ENCODE peak calls at places on chromosomes 16 and 17, in nine cellular contexts. C is heart right ventricle, N is OCI-LY7, D is spleen, W is esophagus muscularis mucosa, L is mucosa of descending colon, M is fibroblast of villous mesenchyme, B is ascending aorta, S is upper lobe of left lung. O is an unnamed sample.

GRCh38 chr17:76736349-76737081 is 616 bp downstream of the SRSF2 start:
- DNase-seq in C (peak), N (peak), D (peak), W (peak), L (peak), M (peak), B (no peak), S (peak), O (peak)

GRCh38 chr17:79093270-79093669 is 18.6 kb downstream of the ENGASE start:
- DNase-seq in C (no peak), N (no peak), D (no peak), W (no peak), L (no peak), M (no peak), B (no peak), S (no peak), O (no peak)

GRCh38 chr16:30829130-30830071 is 42.4 kb upstream of the ZNF629 start:
- DNase-seq in C (no peak), N (no peak), D (no peak), W (no peak), L (peak), M (no peak), B (no peak), S (peak), O (peak)

GRCh38 chr17:78514521-78514920 is 62.7 kb downstream of the DNAH17 start:
- DNase-seq in C (no peak), N (no peak), D (peak), W (no peak), L (peak), M (no peak), B (no peak), S (no peak), O (no peak)

GRCh38 chr16:37511-37910 is 15.9 kb downstream of the POLR3K start:
- DNase-seq in C (no peak), N (no peak), D (no peak), W (no peak), L (peak), M (no peak), B (no peak), S (no peak), O (peak)

GRCh38 chr16:85441890-85442670 is 171.0 kb upstream of the GSE1 start:
- DNase-seq in C (no peak), N (no peak), D (no peak), W (no peak), L (no peak), M (no peak), B (no peak), S (no peak), O (no peak)

GRCh38 chr17:50630524-50631194 is 4.0 kb upstream of the ABCC3 start:
- DNase-seq in C (peak), N (peak), D (peak), W (no peak), L (peak), M (no peak), B (no peak), S (peak), O (peak)

GRCh38 chr16:67545665-67546024 is 16.7 kb upstream of the CTCF start:
- DNase-seq in C (no peak), N (no peak), D (no peak), W (no peak), L (no peak), M (no peak), B (no peak), S (no peak), O (no peak)

GRCh38 chr16:12535535-12536411 is 267.9 kb downstream of the CPPED1 start:
- DNase-seq in C (no peak), N (no peak), D (no peak), W (no peak), L (no peak), M (no peak), B (no peak), S (no peak), O (peak)

GRCh38 chr17:79800325-79801155 is 3.7 kb upstream of the CBX8 start:
- DNase-seq in C (no peak), N (peak), D (no peak), W (no peak), L (no peak), M (peak), B (no peak), S (no peak), O (peak)

GRCh38 chr16:67936876-67937605 is 391 bp upstream of the PSMB10 start:
- DNase-seq in C (peak), N (peak), D (peak), W (no peak), L (no peak), M (no peak), B (peak), S (peak), O (no peak)

GRCh38 chr16:15777533-15778203 is 79.2 kb downstream of the MYH11 start:
- DNase-seq in C (no peak), N (peak), D (peak), W (no peak), L (no peak), M (peak), B (no peak), S (no peak), O (peak)

GRCh38 chr17:66636111-66636510 is 198.8 kb upstream of the CACNG5 start:
- DNase-seq in C (no peak), N (no peak), D (no peak), W (no peak), L (no peak), M (peak), B (no peak), S (no peak), O (peak)

GRCh38 chr17:50737118-50737698 is 17.8 kb downstream of the LUC7L3 start:
- DNase-seq in C (no peak), N (no peak), D (no peak), W (peak), L (no peak), M (no peak), B (no peak), S (no peak), O (no peak)

GRCh38 chr16:4935231-4935855 is 1.6 kb downstream of the PPL start:
- DNase-seq in C (peak), N (no peak), D (no peak), W (peak), L (peak), M (peak), B (peak), S (peak), O (no peak)

GRCh38 chr17:20026960-20027359 is 17.8 kb downstream of the SPECC1 start:
- DNase-seq in C (no peak), N (no peak), D (no peak), W (no peak), L (no peak), M (peak), B (no peak), S (no peak), O (no peak)

GRCh38 chr17:70447588-70447987 is 278.3 kb downstream of the KCNJ2 start:
- DNase-seq in C (no peak), N (no peak), D (no peak), W (no peak), L (no peak), M (no peak), B (no peak), S (no peak), O (no peak)

GRCh38 chr17:73566905-73567782 is 77.1 kb downstream of the SDK2 start:
- DNase-seq in C (no peak), N (peak), D (peak), W (no peak), L (no peak), M (no peak), B (no peak), S (peak), O (no peak)

GRCh38 chr17:2707721-2708584 is 3.6 kb downstream of the CLUH start:
- DNase-seq in C (peak), N (peak), D (peak), W (no peak), L (peak), M (no peak), B (peak), S (peak), O (peak)
- TF ChIP-seq CTCF in C (peak), N (peak), D (peak), W (peak), L (no peak), M (peak), B (peak), S (peak), O (peak)

GRCh38 chr17:68198931-68199836 is 48.7 kb upstream of the AMZ2 start:
- DNase-seq in C (no peak), N (no peak), D (peak), W (no peak), L (peak), M (no peak), B (no peak), S (no peak), O (peak)

GRCh38 chr17:68199837-68200688 is 47.8 kb upstream of the AMZ2 start:
- DNase-seq in C (no peak), N (peak), D (no peak), W (peak), L (no peak), M (no peak), B (no peak), S (no peak), O (no peak)

GRCh38 chr17:68201425-68201785 is 46.4 kb upstream of the AMZ2 start:
- DNase-seq in C (no peak), N (no peak), D (no peak), W (peak), L (no peak), M (no peak), B (no peak), S (no peak), O (no peak)

GRCh38 chr17:68197997-68198930 is 49.6 kb upstream of the AMZ2 start:
- DNase-seq in C (no peak), N (no peak), D (no peak), W (no peak), L (no peak), M (no peak), B (no peak), S (no peak), O (no peak)

DNA sequence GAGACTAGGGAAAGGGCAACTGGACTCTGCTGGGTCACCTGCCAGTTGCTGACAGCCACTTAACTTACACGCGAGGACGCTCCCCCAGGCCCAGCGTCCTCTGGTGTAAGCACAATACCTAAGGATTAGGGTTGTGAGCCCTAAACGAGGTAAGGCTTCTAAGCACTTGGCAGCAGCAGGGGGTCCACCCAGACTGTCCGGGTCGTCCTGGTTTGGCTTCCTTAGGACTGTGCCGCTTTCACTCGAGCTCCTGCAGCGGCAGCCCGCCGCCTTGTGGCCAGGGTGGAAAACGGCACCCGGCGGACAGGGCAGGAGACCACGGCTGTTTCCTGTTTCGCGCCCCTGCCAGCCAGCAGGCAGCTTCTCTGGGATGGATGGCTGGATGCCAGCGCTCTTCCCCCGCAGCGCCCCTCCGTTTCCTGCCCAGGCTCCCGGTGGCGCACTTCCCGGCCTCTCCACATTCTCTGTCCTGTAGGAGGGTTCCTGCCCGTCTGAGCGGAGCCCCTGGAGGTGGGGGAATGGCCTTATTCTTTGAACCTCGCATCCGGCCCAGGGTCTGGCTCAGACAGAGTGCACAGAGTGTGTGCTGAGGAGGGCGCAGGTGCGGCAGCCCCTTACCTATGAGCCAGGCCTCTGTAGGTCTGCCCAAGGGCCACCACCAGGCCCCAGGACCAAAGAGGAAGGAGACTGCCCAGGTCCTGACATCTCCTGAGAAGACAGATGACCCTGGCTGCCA is 47.0 kb upstream of the AMZ2 start:
- DNase-seq in C (peak), N (peak), D (peak), W (peak), L (peak), M (peak), B (no peak), S (peak), O (peak)
- H3K4me3 ChIP-seq in C (peak), N (peak), D (peak), W (peak), L (no peak), M (peak), B (peak), S (peak), O (peak)

DNA sequence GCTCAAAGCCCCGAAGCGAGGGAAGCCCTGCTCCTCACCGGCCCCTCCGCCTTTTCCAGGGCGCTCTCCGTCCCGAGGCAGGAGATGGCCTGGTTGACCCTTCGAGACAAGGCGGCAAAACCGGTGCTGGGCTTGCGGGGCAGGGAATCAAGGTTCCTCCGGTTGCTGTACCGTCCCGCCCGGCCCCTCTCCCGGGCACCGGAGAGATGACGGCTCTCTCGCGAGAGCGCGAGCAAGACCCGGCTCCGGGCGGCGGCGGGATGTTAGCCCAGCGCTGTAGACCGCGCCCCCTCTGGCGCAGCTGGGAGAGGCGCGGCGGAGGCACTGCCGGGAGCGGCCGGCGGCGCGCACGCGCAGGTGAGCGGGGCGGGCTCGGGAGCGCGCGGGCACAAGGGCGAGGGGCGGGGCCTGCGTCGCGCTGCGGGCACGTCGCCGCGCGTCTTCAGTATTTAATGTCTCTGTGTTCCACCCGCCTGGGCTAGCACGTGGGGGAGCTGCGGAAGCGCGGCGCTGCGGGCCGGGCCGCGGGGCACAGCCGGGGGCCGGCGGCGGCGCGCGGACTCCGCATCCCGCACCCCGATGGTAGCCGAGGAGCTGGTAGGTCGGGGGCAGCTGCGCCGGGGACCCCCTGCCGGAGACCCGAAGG is at the start of gene AKAP1:
- DNase-seq in C (peak), N (peak), D (peak), W (peak), L (peak), M (peak), B (peak), S (peak), O (peak)
- TF ChIP-seq CTCF in C (no peak), N (no peak), D (peak), W (peak), L (no peak), M (no peak), B (peak), S (peak), O (no peak)

GRCh38 chr17:34255381-34255732 is 272 bp downstream of the CCL2 start:
- DNase-seq in C (no peak), N (no peak), D (no peak), W (no peak), L (no peak), M (no peak), B (no peak), S (no peak), O (no peak)

GRCh38 chr17:34257299-34257985 is 2.4 kb downstream of the CCL2 start:
- DNase-seq in C (no peak), N (no peak), D (no peak), W (no peak), L (no peak), M (no peak), B (no peak), S (no peak), O (no peak)

GRCh38 chr17:34254146-34254545 is 939 bp upstream of the CCL2 start:
- DNase-seq in C (no peak), N (no peak), D (no peak), W (peak), L (no peak), M (peak), B (no peak), S (no peak), O (peak)

GRCh38 chr17:34254651-34255380 is at the start of gene CCL2:
- DNase-seq in C (peak), N (no peak), D (no peak), W (peak), L (no peak), M (peak), B (no peak), S (peak), O (peak)

GRCh38 chr17:34255841-34256240 is 756 bp downstream of the CCL2 start:
- DNase-seq in C (no peak), N (no peak), D (no peak), W (no peak), L (no peak), M (no peak), B (no peak), S (no peak), O (no peak)
- H3K4me3 ChIP-seq in C (peak), N (no peak), D (no peak), W (peak), L (no peak), M (peak), B (peak), S (peak), O (peak)

GRCh38 chr16:23506606-23506994 is 3.7 kb downstream of the GGA2 start:
- DNase-seq in C (no peak), N (peak), D (peak), W (no peak), L (no peak), M (no peak), B (no peak), S (no peak), O (no peak)

GRCh38 chr16:23505180-23505665 is 5.1 kb downstream of the GGA2 start:
- DNase-seq in C (no peak), N (no peak), D (no peak), W (no peak), L (no peak), M (no peak), B (no peak), S (no peak), O (no peak)

GRCh38 chr16:23504076-23504452 is 6.2 kb downstream of the GGA2 start:
- DNase-seq in C (no peak), N (no peak), D (no peak), W (no peak), L (no peak), M (peak), B (no peak), S (peak), O (peak)

GRCh38 chr16:23504453-23505179 is 5.7 kb downstream of the GGA2 start:
- DNase-seq in C (peak), N (peak), D (peak), W (peak), L (peak), M (peak), B (peak), S (peak), O (peak)

GRCh38 chr16:23505942-23506605 is 4.2 kb downstream of the GGA2 start:
- DNase-seq in C (no peak), N (peak), D (no peak), W (no peak), L (no peak), M (no peak), B (no peak), S (no peak), O (peak)
- TF ChIP-seq CTCF in C (no peak), N (peak), D (no peak), W (no peak), L (no peak), M (no peak), B (no peak), S (no peak), O (peak)